ENCODE peak calls at places on chromosome 22, in four cellular contexts. One of them, this sample, is unnamed.

GRCh38 chr22:37887610-37888378 is 18.3 kb upstream of the MICALL1 start:
- DNase-seq in H9: peak
- DNase-seq in H1: no peak
- DNase-seq in mesendoderm: peak
- DNase-seq in this sample: peak

GRCh38 chr22:32584650-32585049 is 110.0 kb downstream of the FBXO7 start:
- DNase-seq in H1: no peak
- DNase-seq in H9: no peak
- DNase-seq in mesendoderm: no peak
- DNase-seq in this sample: peak

GRCh38 chr22:29706991-29707390 is 12.8 kb upstream of the CABP7 start:
- DNase-seq in H9: no peak
- DNase-seq in mesendoderm: no peak
- DNase-seq in H1: no peak
- DNase-seq in this sample: no peak

GRCh38 chr22:24402460-24403192 is 24.8 kb upstream of the ADORA2A start:
- DNase-seq in H1: no peak
- DNase-seq in mesendoderm: no peak
- DNase-seq in H9: no peak
- DNase-seq in this sample: peak

GRCh38 chr22:30561402-30562154 is 12.9 kb downstream of the GAL3ST1 start:
- DNase-seq in H1: no peak
- DNase-seq in H9: peak
- DNase-seq in mesendoderm: peak
- DNase-seq in this sample: no peak

GRCh38 chr22:39974065-39974464 is 13.9 kb downstream of the TMA7B start:
- DNase-seq in H1: no peak
- DNase-seq in H9: no peak
- DNase-seq in mesendoderm: no peak
- DNase-seq in this sample: no peak

GRCh38 chr22:24429411-24430365 is 2.3 kb downstream of the ADORA2A start:
- DNase-seq in mesendoderm: peak
- DNase-seq in H9: peak
- DNase-seq in H1: no peak
- DNase-seq in this sample: peak

GRCh38 chr22:38753894-38754246 is 1.9 kb downstream of the SUN2 start:
- DNase-seq in H1: no peak
- DNase-seq in mesendoderm: no peak
- DNase-seq in H9: no peak
- DNase-seq in this sample: no peak

GRCh38 chr22:35443790-35444684 is 44.1 kb downstream of the MCM5 start:
- DNase-seq in H1: no peak
- DNase-seq in mesendoderm: no peak
- DNase-seq in H9: no peak
- DNase-seq in this sample: no peak

GRCh38 chr22:27810566-27810965 is 9.0 kb upstream of the MN1 start:
- DNase-seq in mesendoderm: peak
- DNase-seq in H9: no peak
- DNase-seq in H1: no peak
- DNase-seq in this sample: peak

GRCh38 chr22:29308791-29309262 is 2.4 kb downstream of the GAS2L1 start:
- DNase-seq in mesendoderm: no peak
- DNase-seq in H9: no peak
- DNase-seq in H1: no peak
- DNase-seq in this sample: peak

GRCh38 chr22:27213766-27214581 is 556.6 kb downstream of the MIAT start:
- DNase-seq in H9: peak
- DNase-seq in mesendoderm: no peak
- DNase-seq in H1: no peak
- DNase-seq in this sample: peak

GRCh38 chr22:47281126-47282106 is 519.0 kb downstream of the TBC1D22A start:
- DNase-seq in H1: no peak
- DNase-seq in mesendoderm: no peak
- DNase-seq in H9: no peak
- DNase-seq in this sample: peak

GRCh38 chr22:40819741-40820140 is 595 bp upstream of the SLC25A17 start:
- DNase-seq in H9: no peak
- DNase-seq in mesendoderm: no peak
- DNase-seq in H1: no peak
- DNase-seq in this sample: peak

GRCh38 chr22:29224859-29225410 is 19.2 kb downstream of the EMID1 start:
- DNase-seq in H1: no peak
- DNase-seq in mesendoderm: no peak
- DNase-seq in H9: no peak
- DNase-seq in this sample: no peak

GRCh38 chr22:44542561-44543222 is 44.7 kb upstream of the RTL6 start:
- DNase-seq in mesendoderm: no peak
- DNase-seq in H9: no peak
- DNase-seq in H1: no peak
- DNase-seq in this sample: no peak

GRCh38 chr22:39818050-39818449 is 75.5 kb downstream of the ENTHD1 start:
- DNase-seq in H1: no peak
- DNase-seq in mesendoderm: peak
- DNase-seq in H9: no peak
- DNase-seq in this sample: peak

GRCh38 chr22:24191381-24191841 is 10.1 kb downstream of the SUSD2 start:
- DNase-seq in H1: no peak
- DNase-seq in H9: peak
- DNase-seq in mesendoderm: no peak
- DNase-seq in this sample: no peak

GRCh38 chr22:40498454-40499186 is 128.2 kb downstream of the SGSM3 start:
- DNase-seq in mesendoderm: peak
- DNase-seq in H1: peak
- DNase-seq in H9: no peak
- DNase-seq in this sample: peak

GRCh38 chr22:29480512-29481264 is 670 bp downstream of the NEFH start:
- DNase-seq in mesendoderm: peak
- DNase-seq in H1: no peak
- DNase-seq in H9: peak
- DNase-seq in this sample: peak

GRCh38 chr22:19291580-19292261 is at the start of gene CLTCL1:
- DNase-seq in H9: peak
- DNase-seq in H1: peak
- DNase-seq in mesendoderm: peak
- DNase-seq in this sample: peak

GRCh38 chr22:37985751-37986281 is 1.5 kb upstream of the SOX10 start:
- DNase-seq in H1: no peak
- DNase-seq in H9: no peak
- DNase-seq in mesendoderm: no peak
- DNase-seq in this sample: no peak

GRCh38 chr22:48574776-48575566 is 1252.7 kb downstream of the BRD1 start:
- DNase-seq in mesendoderm: peak
- DNase-seq in H1: peak
- DNase-seq in H9: peak
- DNase-seq in this sample: no peak

GRCh38 chr22:39176067-39176621 is 23.7 kb upstream of the CBX7 start:
- DNase-seq in H9: peak
- DNase-seq in H1: no peak
- DNase-seq in mesendoderm: peak
- DNase-seq in this sample: peak

GRCh38 chr22:17942721-17943120 is 81.6 kb downstream of the MICAL3 start:
- DNase-seq in H1: no peak
- DNase-seq in H9: no peak
- DNase-seq in mesendoderm: no peak
- DNase-seq in this sample: no peak

GRCh38 chr22:16586170-16586569 is 6.4 kb downstream of the CCT8L2 start:
- DNase-seq in mesendoderm: no peak
- DNase-seq in H9: no peak
- DNase-seq in H1: no peak
- DNase-seq in this sample: no peak

GRCh38 chr22:41780714-41781507 is 19.6 kb upstream of the CCDC134 start:
- DNase-seq in mesendoderm: peak
- DNase-seq in H9: no peak
- DNase-seq in H1: no peak
- DNase-seq in this sample: peak

GRCh38 chr22:17917490-17917983 is 106.8 kb downstream of the MICAL3 start:
- DNase-seq in H9: no peak
- DNase-seq in H1: no peak
- DNase-seq in mesendoderm: no peak
- DNase-seq in this sample: no peak

GRCh38 chr22:32237905-32238304 is 17.2 kb downstream of the SLC5A4 start:
- DNase-seq in mesendoderm: peak
- DNase-seq in H1: no peak
- DNase-seq in H9: no peak
- DNase-seq in this sample: no peak

DNA sequence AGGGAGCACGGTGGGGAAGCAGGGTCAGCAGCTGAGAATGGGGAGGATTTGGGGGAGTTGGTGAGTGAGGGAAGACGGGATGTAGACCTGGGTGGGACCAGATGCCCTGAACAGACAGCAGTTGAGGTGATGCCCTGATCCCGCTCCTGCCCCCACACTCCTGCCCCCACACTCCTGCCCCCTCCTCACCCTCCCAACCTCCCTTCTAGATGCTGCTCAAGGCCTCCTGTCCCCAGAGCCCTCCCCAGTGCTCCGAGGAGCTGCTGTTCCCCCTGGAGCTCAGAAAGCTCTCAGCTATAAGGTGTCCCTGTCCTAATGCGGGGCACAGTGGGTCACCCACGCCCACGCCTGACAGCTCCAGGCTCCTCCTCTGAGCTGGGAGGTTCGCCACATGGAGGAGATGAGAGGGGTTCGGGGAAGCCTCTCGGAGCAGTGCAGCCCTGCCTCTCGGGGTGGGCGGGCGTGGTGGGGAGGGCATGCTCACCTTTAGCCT is 25.1 kb upstream of the TTLL12 start:
- DNase-seq in H9: no peak
- DNase-seq in mesendoderm: no peak
- DNase-seq in H1: no peak
- DNase-seq in this sample: no peak
- H3K56ac ChIP-seq in H9: no peak
- H3K56ac ChIP-seq in mesendoderm: no peak
- H3K56ac ChIP-seq in H1: no peak
- H3K56ac ChIP-seq in this sample: no peak

DNA sequence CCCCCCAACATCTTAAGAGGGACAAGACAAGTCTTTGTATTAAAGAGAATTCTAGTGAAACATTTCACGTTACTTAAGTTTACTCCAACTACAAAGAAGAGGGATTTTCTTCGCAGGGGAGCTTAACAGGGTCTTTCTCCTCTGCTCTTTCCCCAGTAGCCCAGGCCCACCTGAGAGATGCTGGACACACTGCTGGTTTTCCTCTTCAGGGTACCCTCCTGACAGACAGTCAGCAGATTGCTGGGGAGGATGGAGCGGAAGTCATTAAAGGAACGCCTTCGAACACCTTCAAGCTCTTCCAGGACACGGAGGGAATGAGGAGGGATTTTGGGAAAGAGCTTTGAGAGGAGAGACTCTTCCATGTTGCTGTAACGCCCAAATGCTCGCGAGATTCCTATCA is 39.1 kb downstream of the PI4KA start:
- DNase-seq in H1: no peak
- DNase-seq in H9: no peak
- DNase-seq in mesendoderm: no peak
- DNase-seq in this sample: no peak
- H3K56ac ChIP-seq in H1: no peak
- H3K56ac ChIP-seq in H9: no peak
- H3K56ac ChIP-seq in mesendoderm: no peak
- H3K56ac ChIP-seq in this sample: no peak

GRCh38 chr22:22909605-22910271 is 22.1 kb downstream of the IGLL5 start:
- DNase-seq in H9: no peak
- DNase-seq in H1: no peak
- DNase-seq in mesendoderm: no peak
- DNase-seq in this sample: no peak

GRCh38 chr22:22907551-22908494 is 20.2 kb downstream of the IGLL5 start:
- DNase-seq in H1: no peak
- DNase-seq in H9: no peak
- DNase-seq in mesendoderm: no peak
- DNase-seq in this sample: no peak

GRCh38 chr22:22908941-22909604 is 21.5 kb downstream of the IGLL5 start:
- DNase-seq in mesendoderm: no peak
- DNase-seq in H9: no peak
- DNase-seq in H1: no peak
- DNase-seq in this sample: no peak

GRCh38 chr22:22908495-22908861 is 20.9 kb downstream of the IGLL5 start:
- DNase-seq in H1: no peak
- DNase-seq in mesendoderm: no peak
- DNase-seq in H9: no peak
- DNase-seq in this sample: no peak

DNA sequence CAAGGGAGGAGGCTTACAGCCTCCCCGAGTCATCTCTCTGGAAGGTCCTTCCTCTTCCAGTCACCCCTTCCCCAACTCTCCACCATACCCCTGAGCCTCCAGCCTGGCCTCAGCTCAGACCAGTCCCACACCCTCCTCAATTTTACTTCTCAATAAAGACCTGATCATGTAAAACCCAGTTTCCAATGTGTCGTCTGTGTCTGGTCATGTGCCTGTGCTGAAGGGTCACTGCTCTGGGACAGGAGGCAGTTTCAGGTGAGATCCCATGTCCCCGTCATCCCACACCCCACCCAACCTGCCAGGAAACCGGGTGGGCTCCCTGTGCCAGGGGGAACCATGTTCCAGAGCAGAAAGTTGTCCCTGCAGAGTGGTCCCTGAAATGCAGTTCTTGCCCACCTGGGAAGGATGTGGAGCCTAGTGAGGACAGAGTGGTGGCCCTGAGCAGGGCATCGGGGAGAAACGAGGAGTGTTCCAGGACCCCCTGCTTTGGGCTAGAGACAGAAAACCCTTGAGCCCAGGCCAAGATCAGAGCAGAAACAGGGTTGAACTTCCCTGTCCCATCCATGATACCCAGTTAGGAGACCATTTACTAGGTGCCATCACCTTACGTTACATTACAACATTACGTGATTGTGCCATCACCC is 19.4 kb downstream of the IGLL5 start:
- DNase-seq in mesendoderm: no peak
- DNase-seq in H9: no peak
- DNase-seq in H1: no peak
- DNase-seq in this sample: no peak
- H3K56ac ChIP-seq in mesendoderm: no peak
- H3K56ac ChIP-seq in H9: no peak
- H3K56ac ChIP-seq in H1: no peak
- H3K56ac ChIP-seq in this sample: no peak

GRCh38 chr22:46131151-46131587 is 19.2 kb upstream of the PPARA start:
- DNase-seq in H9: peak
- DNase-seq in mesendoderm: peak
- DNase-seq in H1: peak
- DNase-seq in this sample: no peak
- H3K56ac ChIP-seq in H9: no peak
- H3K56ac ChIP-seq in mesendoderm: no peak
- H3K56ac ChIP-seq in H1: no peak
- H3K56ac ChIP-seq in this sample: no peak

GRCh38 chr22:25663654-25664053 is 78.3 kb upstream of the MYO18B start:
- DNase-seq in mesendoderm: no peak
- DNase-seq in H1: no peak
- DNase-seq in H9: no peak
- DNase-seq in this sample: no peak

GRCh38 chr22:25668437-25668836 is 73.6 kb upstream of the MYO18B start:
- DNase-seq in mesendoderm: no peak
- DNase-seq in H9: no peak
- DNase-seq in H1: no peak
- DNase-seq in this sample: peak

GRCh38 chr22:25661067-25661466 is 80.9 kb upstream of the MYO18B start:
- DNase-seq in H9: no peak
- DNase-seq in H1: no peak
- DNase-seq in mesendoderm: no peak
- DNase-seq in this sample: no peak

GRCh38 chr22:25666308-25666707 is 75.7 kb upstream of the MYO18B start:
- DNase-seq in mesendoderm: peak
- DNase-seq in H9: peak
- DNase-seq in H1: no peak
- DNase-seq in this sample: no peak
- H3K56ac ChIP-seq in mesendoderm: no peak
- H3K56ac ChIP-seq in H9: no peak
- H3K56ac ChIP-seq in H1: no peak
- H3K56ac ChIP-seq in this sample: no peak

This sample was measured in IMR-90.